ENCODE peak calls at places on chromosomes 13 and 19, in five cellular contexts. One of them, this sample, is unnamed. For H3K4me1, the result is how much of the 10 kb centered on the place peaks cover.

GRCh38 chr19:41000310-41000737 is 9.2 kb downstream of the CYP2B6 start:
- DNase-seq in MM.1S: no peak
- DNase-seq in IMR-90: no peak
- DNase-seq in fibroblast of lung: no peak
- DNase-seq in PC-3: peak
- DNase-seq in this sample: no peak

GRCh38 chr19:17035842-17036424 is 9.3 kb upstream of the CPAMD8 start:
- DNase-seq in MM.1S: no peak
- DNase-seq in IMR-90: no peak
- DNase-seq in fibroblast of lung: no peak
- DNase-seq in PC-3: no peak
- DNase-seq in this sample: no peak

GRCh38 chr19:17136026-17136425 is 60.4 kb downstream of the MYO9B start:
- DNase-seq in MM.1S: no peak
- DNase-seq in IMR-90: no peak
- DNase-seq in fibroblast of lung: no peak
- DNase-seq in PC-3: no peak
- DNase-seq in this sample: no peak

GRCh38 chr13:109764045-109764444 is 22.3 kb downstream of the IRS2 start:
- DNase-seq in MM.1S: no peak
- DNase-seq in IMR-90: no peak
- DNase-seq in fibroblast of lung: no peak
- DNase-seq in PC-3: no peak
- DNase-seq in this sample: no peak

GRCh38 chr13:52713894-52714293 is 25.7 kb downstream of the CNMD start:
- DNase-seq in MM.1S: no peak
- DNase-seq in IMR-90: no peak
- DNase-seq in fibroblast of lung: no peak
- DNase-seq in PC-3: no peak
- DNase-seq in this sample: peak

GRCh38 chr19:40687525-40688016 is 2.9 kb downstream of the NUMBL start:
- DNase-seq in MM.1S: no peak
- DNase-seq in IMR-90: peak
- DNase-seq in fibroblast of lung: peak
- DNase-seq in PC-3: no peak
- DNase-seq in this sample: peak

GRCh38 chr13:43363156-43363918 is 340.0 kb downstream of the DNAJC15 start:
- DNase-seq in MM.1S: no peak
- DNase-seq in IMR-90: peak
- DNase-seq in fibroblast of lung: peak
- DNase-seq in PC-3: no peak
- DNase-seq in this sample: no peak

GRCh38 chr13:42894765-42895181 is 97.3 kb downstream of the EPSTI1 start:
- DNase-seq in MM.1S: no peak
- DNase-seq in IMR-90: peak
- DNase-seq in fibroblast of lung: peak
- DNase-seq in PC-3: peak
- DNase-seq in this sample: no peak

GRCh38 chr13:47832458-47832972 is 168.6 kb downstream of the SUCLA2 start:
- DNase-seq in MM.1S: no peak
- DNase-seq in IMR-90: no peak
- DNase-seq in fibroblast of lung: no peak
- DNase-seq in PC-3: no peak
- DNase-seq in this sample: no peak

GRCh38 chr13:28606466-28606865 is 52.5 kb upstream of the POMP start:
- DNase-seq in MM.1S: no peak
- DNase-seq in IMR-90: peak
- DNase-seq in fibroblast of lung: no peak
- DNase-seq in PC-3: no peak
- DNase-seq in this sample: no peak

GRCh38 chr13:102402292-102402691 is 444 bp upstream of the FGF14 start:
- DNase-seq in MM.1S: no peak
- DNase-seq in IMR-90: peak
- DNase-seq in fibroblast of lung: peak
- DNase-seq in PC-3: no peak
- DNase-seq in this sample: no peak

GRCh38 chr13:102569488-102569887 is 27.3 kb upstream of the TPP2 start:
- DNase-seq in MM.1S: no peak
- DNase-seq in IMR-90: peak
- DNase-seq in fibroblast of lung: peak
- DNase-seq in PC-3: no peak
- DNase-seq in this sample: no peak

GRCh38 chr13:113840541-113841354 is 23.1 kb downstream of the GAS6 start:
- DNase-seq in MM.1S: no peak
- DNase-seq in IMR-90: no peak
- DNase-seq in fibroblast of lung: peak
- DNase-seq in PC-3: no peak
- DNase-seq in this sample: no peak

GRCh38 chr13:35720690-35721554 is 244.4 kb upstream of the MAB21L1 start:
- DNase-seq in MM.1S: no peak
- DNase-seq in IMR-90: peak
- DNase-seq in fibroblast of lung: peak
- DNase-seq in PC-3: peak
- DNase-seq in this sample: peak

GRCh38 chr13:97301382-97302095 is 79.4 kb downstream of the MBNL2 start:
- DNase-seq in MM.1S: no peak
- DNase-seq in IMR-90: no peak
- DNase-seq in fibroblast of lung: no peak
- DNase-seq in PC-3: no peak
- DNase-seq in this sample: no peak

GRCh38 chr13:39916330-39916729 is 260.9 kb downstream of the COG6 start:
- DNase-seq in MM.1S: no peak
- DNase-seq in IMR-90: no peak
- DNase-seq in fibroblast of lung: no peak
- DNase-seq in PC-3: no peak
- DNase-seq in this sample: peak

GRCh38 chr13:44523176-44524017 is 52.7 kb downstream of the TSC22D1 start:
- DNase-seq in MM.1S: peak
- DNase-seq in IMR-90: peak
- DNase-seq in fibroblast of lung: peak
- DNase-seq in PC-3: peak
- DNase-seq in this sample: no peak

GRCh38 chr13:46592410-46592809 is 39.4 kb downstream of the LRCH1 start:
- DNase-seq in MM.1S: no peak
- DNase-seq in IMR-90: no peak
- DNase-seq in fibroblast of lung: no peak
- DNase-seq in PC-3: peak
- DNase-seq in this sample: no peak

GRCh38 chr13:113922412-113923118 is 51.3 kb downstream of the C13orf46 start:
- DNase-seq in MM.1S: no peak
- DNase-seq in IMR-90: no peak
- DNase-seq in fibroblast of lung: no peak
- DNase-seq in PC-3: no peak
- DNase-seq in this sample: no peak

GRCh38 chr13:76009491-76009890 is 373.4 kb downstream of the LMO7 start:
- DNase-seq in MM.1S: no peak
- DNase-seq in IMR-90: peak
- DNase-seq in fibroblast of lung: peak
- DNase-seq in PC-3: peak
- DNase-seq in this sample: no peak

GRCh38 chr19:28523619-28524018 is 689.3 kb downstream of the UQCRFS1 start:
- DNase-seq in MM.1S: no peak
- DNase-seq in IMR-90: no peak
- DNase-seq in fibroblast of lung: no peak
- DNase-seq in PC-3: no peak
- DNase-seq in this sample: no peak

GRCh38 chr13:21670883-21671792 is at the start of gene FGF9:
- DNase-seq in MM.1S: peak
- DNase-seq in IMR-90: peak
- DNase-seq in fibroblast of lung: peak
- DNase-seq in PC-3: peak
- DNase-seq in this sample: peak

GRCh38 chr13:75481176-75482069 is 546 bp downstream of the TBC1D4 start:
- DNase-seq in MM.1S: peak
- DNase-seq in IMR-90: no peak
- DNase-seq in fibroblast of lung: peak
- DNase-seq in PC-3: peak
- DNase-seq in this sample: peak

GRCh38 chr13:89701913-89702312 is 1645.6 kb upstream of the MIR17HG start:
- DNase-seq in MM.1S: no peak
- DNase-seq in IMR-90: no peak
- DNase-seq in fibroblast of lung: no peak
- DNase-seq in PC-3: no peak
- DNase-seq in this sample: no peak

GRCh38 chr13:83568019-83568418 is 314.3 kb downstream of the SLITRK1 start:
- DNase-seq in MM.1S: peak
- DNase-seq in IMR-90: no peak
- DNase-seq in fibroblast of lung: no peak
- DNase-seq in PC-3: no peak
- DNase-seq in this sample: no peak

GRCh38 chr13:111328111-111328802 is 7.8 kb downstream of the TEX29 start:
- DNase-seq in MM.1S: no peak
- DNase-seq in IMR-90: no peak
- DNase-seq in fibroblast of lung: no peak
- DNase-seq in PC-3: no peak
- DNase-seq in this sample: no peak

GRCh38 chr13:66937423-66937822 is 292.7 kb downstream of the PCDH9 start:
- DNase-seq in MM.1S: no peak
- DNase-seq in IMR-90: no peak
- DNase-seq in fibroblast of lung: no peak
- DNase-seq in PC-3: no peak
- DNase-seq in this sample: no peak

GRCh38 chr19:29851769-29852521 is 40.2 kb downstream of the CCNE1 start:
- DNase-seq in MM.1S: no peak
- DNase-seq in IMR-90: no peak
- DNase-seq in fibroblast of lung: no peak
- DNase-seq in PC-3: no peak
- DNase-seq in this sample: no peak

GRCh38 chr19:9936151-9937000 is at the start of gene OLFM2:
- DNase-seq in MM.1S: no peak
- DNase-seq in IMR-90: no peak
- DNase-seq in fibroblast of lung: no peak
- DNase-seq in PC-3: no peak
- DNase-seq in this sample: no peak

GRCh38 chr19:15266683-15267082 is 34.4 kb upstream of the EPHX3 start:
- DNase-seq in MM.1S: no peak
- DNase-seq in IMR-90: no peak
- DNase-seq in fibroblast of lung: no peak
- DNase-seq in PC-3: no peak
- DNase-seq in this sample: no peak

GRCh38 chr13:104586010-104586746 is 1520.0 kb upstream of the SLC10A2 start:
- DNase-seq in MM.1S: no peak
- DNase-seq in IMR-90: peak
- DNase-seq in fibroblast of lung: peak
- DNase-seq in PC-3: peak
- DNase-seq in this sample: no peak

GRCh38 chr19:9786342-9786741 is 17.8 kb upstream of the ZNF846 start:
- DNase-seq in MM.1S: no peak
- DNase-seq in IMR-90: no peak
- DNase-seq in fibroblast of lung: no peak
- DNase-seq in PC-3: no peak
- DNase-seq in this sample: no peak

GRCh38 chr13:99320693-99321481 is 13.7 kb upstream of the GPR183 start:
- DNase-seq in MM.1S: no peak
- DNase-seq in IMR-90: peak
- DNase-seq in fibroblast of lung: peak
- DNase-seq in PC-3: peak
- DNase-seq in this sample: peak

GRCh38 chr13:41700790-41701310 is 243.5 kb downstream of the RGCC start:
- DNase-seq in MM.1S: no peak
- DNase-seq in IMR-90: peak
- DNase-seq in fibroblast of lung: peak
- DNase-seq in PC-3: peak
- DNase-seq in this sample: peak

DNA sequence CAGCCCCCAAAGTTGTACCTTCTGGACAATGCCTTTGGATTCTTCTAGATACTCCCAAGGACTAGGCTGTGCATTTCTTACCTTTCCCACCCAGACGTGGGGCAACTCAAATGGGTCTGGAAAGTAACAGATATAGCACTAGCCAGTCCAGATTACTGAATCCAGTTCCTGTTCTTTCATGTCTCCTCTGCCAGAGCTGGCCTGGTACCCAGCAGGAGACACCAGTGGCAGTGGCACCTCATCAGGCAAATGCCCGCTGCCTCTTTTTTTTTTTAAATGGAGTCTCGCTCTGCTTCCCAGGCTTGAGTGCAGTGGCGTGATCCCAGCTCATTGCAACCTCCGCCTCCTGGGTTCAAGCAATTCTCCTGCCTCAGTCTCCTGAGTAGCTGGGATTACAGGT is 43.2 kb downstream of the N4BP2L2 start:
- DNase-seq in MM.1S: no peak
- DNase-seq in IMR-90: no peak
- DNase-seq in fibroblast of lung: no peak
- DNase-seq in PC-3: no peak
- DNase-seq in this sample: no peak
- H3K9ac ChIP-seq in MM.1S: no peak
- H3K9ac ChIP-seq in IMR-90: no peak
- H3K9ac ChIP-seq in fibroblast of lung: no peak
- H3K9ac ChIP-seq in PC-3: no peak
- H3K9ac ChIP-seq in this sample: no peak

GRCh38 chr19:4923379-4923747 is 14.1 kb downstream of the UHRF1 start:
- DNase-seq in MM.1S: no peak
- DNase-seq in IMR-90: no peak
- DNase-seq in fibroblast of lung: no peak
- DNase-seq in PC-3: no peak
- DNase-seq in this sample: no peak
- H3K4me1 ChIP-seq in MM.1S: under half
- H3K4me1 ChIP-seq in IMR-90: under half
- H3K4me1 ChIP-seq in fibroblast of lung: under half
- H3K4me1 ChIP-seq in PC-3: under half
- H3K4me1 ChIP-seq in this sample: under half

GRCh38 chr13:77930430-77930829 is 11.8 kb upstream of the EDNRB start:
- DNase-seq in MM.1S: no peak
- DNase-seq in IMR-90: no peak
- DNase-seq in fibroblast of lung: no peak
- DNase-seq in PC-3: no peak
- DNase-seq in this sample: no peak

GRCh38 chr13:77925616-77926015 is 7.0 kb upstream of the EDNRB start:
- DNase-seq in MM.1S: no peak
- DNase-seq in IMR-90: no peak
- DNase-seq in fibroblast of lung: no peak
- DNase-seq in PC-3: no peak
- DNase-seq in this sample: no peak

GRCh38 chr13:77928909-77929308 is 10.3 kb upstream of the EDNRB start:
- DNase-seq in MM.1S: peak
- DNase-seq in IMR-90: no peak
- DNase-seq in fibroblast of lung: no peak
- DNase-seq in PC-3: peak
- DNase-seq in this sample: no peak
- H3K9ac ChIP-seq in MM.1S: no peak
- H3K9ac ChIP-seq in IMR-90: no peak
- H3K9ac ChIP-seq in fibroblast of lung: no peak
- H3K9ac ChIP-seq in PC-3: no peak
- H3K9ac ChIP-seq in this sample: no peak

DNA sequence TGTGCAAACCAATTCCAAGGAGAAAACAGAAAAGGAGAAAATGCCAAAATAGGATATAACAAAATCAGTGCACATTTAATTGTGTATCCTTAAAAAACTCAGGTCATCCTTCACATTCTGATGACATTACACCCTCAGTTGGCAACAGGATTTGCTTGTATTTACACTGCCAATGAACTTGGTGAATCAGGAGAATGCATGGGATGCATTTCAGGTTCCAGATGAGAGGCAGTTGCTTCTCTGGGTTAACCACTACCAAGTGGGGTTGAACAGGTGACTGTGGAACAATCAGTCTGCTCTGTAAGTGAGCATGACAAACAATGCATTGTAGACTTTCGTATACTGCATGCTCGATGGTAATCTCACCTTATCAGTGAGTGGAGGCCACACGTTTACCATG is 79.1 kb downstream of the STARD13 start:
- DNase-seq in MM.1S: no peak
- DNase-seq in IMR-90: peak
- DNase-seq in fibroblast of lung: peak
- DNase-seq in PC-3: peak
- DNase-seq in this sample: no peak
- H3K4me1 ChIP-seq in MM.1S: under half
- H3K4me1 ChIP-seq in IMR-90: under half
- H3K4me1 ChIP-seq in fibroblast of lung: under half
- H3K4me1 ChIP-seq in PC-3: under half
- H3K4me1 ChIP-seq in this sample: under half